ENCODE peak calls at places on chromosomes 12 and 14, in four cellular contexts. One of them, this sample, is unnamed.

GRCh38 chr12:109544955-109545531 is 28.3 kb downstream of the MMAB start:
- DNase-seq in kidney epithelial cell: peak; percentile 32
- DNase-seq in neuronal stem cell: no peak
- DNase-seq in fibroblast of mammary gland: peak; percentile 66
- DNase-seq in this sample: peak; percentile 16

GRCh38 chr14:62694075-62694474 is 351.2 kb downstream of the KCNH5 start:
- DNase-seq in neuronal stem cell: no peak
- DNase-seq in fibroblast of mammary gland: peak; percentile 81
- DNase-seq in kidney epithelial cell: no peak
- DNase-seq in this sample: no peak

GRCh38 chr12:122874081-122874480 is 21.8 kb downstream of the VPS37B start:
- DNase-seq in kidney epithelial cell: no peak
- DNase-seq in neuronal stem cell: no peak
- DNase-seq in fibroblast of mammary gland: no peak
- DNase-seq in this sample: no peak

GRCh38 chr14:94936411-94936892 is 166.5 kb upstream of the GSC start:
- DNase-seq in kidney epithelial cell: no peak
- DNase-seq in fibroblast of mammary gland: peak; percentile 55
- DNase-seq in neuronal stem cell: no peak
- DNase-seq in this sample: peak; percentile 40

GRCh38 chr12:95918194-95918993 is 24.0 kb downstream of the CCDC38 start:
- DNase-seq in fibroblast of mammary gland: peak; percentile 56
- DNase-seq in kidney epithelial cell: no peak
- DNase-seq in neuronal stem cell: peak; percentile 31
- DNase-seq in this sample: peak; percentile 34

GRCh38 chr14:80264698-80265097 is 53.4 kb upstream of the DIO2 start:
- DNase-seq in fibroblast of mammary gland: no peak
- DNase-seq in neuronal stem cell: no peak
- DNase-seq in kidney epithelial cell: no peak
- DNase-seq in this sample: no peak

GRCh38 chr14:77249286-77249685 is 21.7 kb downstream of the NGB start:
- DNase-seq in neuronal stem cell: no peak
- DNase-seq in kidney epithelial cell: no peak
- DNase-seq in fibroblast of mammary gland: no peak
- DNase-seq in this sample: no peak

GRCh38 chr14:51750542-51750941 is 98.8 kb downstream of the FRMD6 start:
- DNase-seq in fibroblast of mammary gland: no peak
- DNase-seq in kidney epithelial cell: no peak
- DNase-seq in neuronal stem cell: no peak
- DNase-seq in this sample: no peak

GRCh38 chr14:96363751-96364336 is 518 bp downstream of the GSKIP start:
- DNase-seq in fibroblast of mammary gland: peak; percentile 63
- DNase-seq in kidney epithelial cell: peak; percentile 19
- DNase-seq in neuronal stem cell: no peak
- DNase-seq in this sample: peak; percentile 27

GRCh38 chr12:127107744-127108143 is 1159.2 kb upstream of the TMEM132C start:
- DNase-seq in neuronal stem cell: no peak
- DNase-seq in fibroblast of mammary gland: no peak
- DNase-seq in kidney epithelial cell: no peak
- DNase-seq in this sample: no peak

GRCh38 chr12:105960319-105961076 is 178.3 kb downstream of the NUAK1 start:
- DNase-seq in neuronal stem cell: no peak
- DNase-seq in fibroblast of mammary gland: no peak
- DNase-seq in kidney epithelial cell: peak; percentile 80
- DNase-seq in this sample: no peak

GRCh38 chr12:32418903-32419519 is 19.7 kb downstream of the FGD4 start:
- DNase-seq in neuronal stem cell: no peak
- DNase-seq in kidney epithelial cell: no peak
- DNase-seq in fibroblast of mammary gland: no peak
- DNase-seq in this sample: no peak

GRCh38 chr12:53492188-53492587 is 7.1 kb downstream of the MAP3K12 start:
- DNase-seq in fibroblast of mammary gland: no peak
- DNase-seq in neuronal stem cell: no peak
- DNase-seq in kidney epithelial cell: no peak
- DNase-seq in this sample: no peak

GRCh38 chr14:68786491-68787234 is 6.2 kb downstream of the ZFP36L1 start:
- DNase-seq in kidney epithelial cell: no peak
- DNase-seq in fibroblast of mammary gland: peak; percentile 91
- DNase-seq in neuronal stem cell: no peak
- DNase-seq in this sample: peak; percentile 64

GRCh38 chr14:82626156-82627055 is 1092.8 kb upstream of the SEL1L start:
- DNase-seq in kidney epithelial cell: no peak
- DNase-seq in fibroblast of mammary gland: no peak
- DNase-seq in neuronal stem cell: no peak
- DNase-seq in this sample: no peak

GRCh38 chr14:96368534-96368933 is 5.2 kb downstream of the GSKIP start:
- DNase-seq in neuronal stem cell: no peak
- DNase-seq in fibroblast of mammary gland: no peak
- DNase-seq in kidney epithelial cell: no peak
- DNase-seq in this sample: no peak

GRCh38 chr12:49043856-49044258 is 16.7 kb downstream of the KMT2D start:
- DNase-seq in neuronal stem cell: peak; percentile 44
- DNase-seq in kidney epithelial cell: no peak
- DNase-seq in fibroblast of mammary gland: peak; percentile 46
- DNase-seq in this sample: no peak

GRCh38 chr14:97155814-97156213 is 358.6 kb downstream of the VRK1 start:
- DNase-seq in fibroblast of mammary gland: no peak
- DNase-seq in kidney epithelial cell: no peak
- DNase-seq in neuronal stem cell: no peak
- DNase-seq in this sample: no peak

GRCh38 chr14:40100544-40101196 is 668.4 kb upstream of the FBXO33 start:
- DNase-seq in kidney epithelial cell: no peak
- DNase-seq in fibroblast of mammary gland: no peak
- DNase-seq in neuronal stem cell: no peak
- DNase-seq in this sample: no peak

GRCh38 chr14:103283916-103284315 is 50.1 kb upstream of the EIF5 start:
- DNase-seq in fibroblast of mammary gland: no peak
- DNase-seq in neuronal stem cell: no peak
- DNase-seq in kidney epithelial cell: no peak
- DNase-seq in this sample: no peak

GRCh38 chr14:71749613-71750238 is 182.5 kb upstream of the RGS6 start:
- DNase-seq in fibroblast of mammary gland: no peak
- DNase-seq in kidney epithelial cell: no peak
- DNase-seq in neuronal stem cell: no peak
- DNase-seq in this sample: no peak

GRCh38 chr14:100554082-100554677 is 33.0 kb downstream of the BEGAIN start:
- DNase-seq in kidney epithelial cell: no peak
- DNase-seq in fibroblast of mammary gland: peak; percentile 37
- DNase-seq in neuronal stem cell: no peak
- DNase-seq in this sample: no peak

GRCh38 chr12:82883396-82884360 is 197.0 kb downstream of the TMTC2 start:
- DNase-seq in fibroblast of mammary gland: no peak
- DNase-seq in neuronal stem cell: peak; percentile 77
- DNase-seq in kidney epithelial cell: no peak
- DNase-seq in this sample: no peak

GRCh38 chr12:31460024-31460423 is 130.9 kb downstream of the DENND5B start:
- DNase-seq in kidney epithelial cell: no peak
- DNase-seq in neuronal stem cell: no peak
- DNase-seq in fibroblast of mammary gland: no peak
- DNase-seq in this sample: no peak

GRCh38 chr12:132447731-132448452 is 42.1 kb upstream of the FBRSL1 start:
- DNase-seq in fibroblast of mammary gland: no peak
- DNase-seq in neuronal stem cell: no peak
- DNase-seq in kidney epithelial cell: no peak
- DNase-seq in this sample: no peak

GRCh38 chr12:116366456-116366776 is 88.9 kb upstream of the MED13L start:
- DNase-seq in neuronal stem cell: no peak
- DNase-seq in fibroblast of mammary gland: no peak
- DNase-seq in kidney epithelial cell: no peak
- DNase-seq in this sample: no peak

GRCh38 chr14:91299483-91300115 is 55.1 kb upstream of the GPR68 start:
- DNase-seq in fibroblast of mammary gland: no peak
- DNase-seq in neuronal stem cell: no peak
- DNase-seq in kidney epithelial cell: no peak
- DNase-seq in this sample: no peak

GRCh38 chr12:114316076-114316475 is 89.9 kb downstream of the TBX5 start:
- DNase-seq in fibroblast of mammary gland: peak; percentile 69
- DNase-seq in kidney epithelial cell: no peak
- DNase-seq in neuronal stem cell: no peak
- DNase-seq in this sample: peak; percentile 24

This sample was measured in stromal cell of bone marrow.